ENCODE peak calls at places on chromosomes 4 and X, in eight cellular contexts. G, S, Q, A, K, C, W and T are unnamed samples. For H3K4me1, the result is how much of the 10 kb centered on the place peaks cover.

GRCh38 chrX:150693782-150694574 is 782 bp downstream of the MTMR1 start:
- DNase-seq in G (peak), S (peak), Q (peak), A (peak), K (peak), C (peak), W (peak), T (peak)

GRCh38 chrX:153378607-153379006 is 22.5 kb downstream of the PNMA6E start:
- DNase-seq in G (no peak), S (no peak), Q (no peak), A (no peak), K (no peak), C (no peak), W (no peak), T (no peak)

GRCh38 chr4:168221298-168221697 is 97.3 kb downstream of the DDX60 start:
- DNase-seq in G (no peak), S (no peak), Q (no peak), A (no peak), K (no peak), C (no peak), W (no peak), T (no peak)

GRCh38 chr4:81786770-81787169 is 315.1 kb upstream of the RASGEF1B start:
- DNase-seq in G (no peak), S (no peak), Q (no peak), A (no peak), K (no peak), C (no peak), W (no peak), T (no peak)

GRCh38 chr4:94856030-94856429 is 98.3 kb downstream of the BMPR1B start:
- DNase-seq in G (no peak), S (no peak), Q (no peak), A (no peak), K (no peak), C (no peak), W (no peak), T (no peak)

GRCh38 chrX:111100191-111100590 is 4.2 kb downstream of the PAK3 start:
- DNase-seq in G (no peak), S (peak), Q (no peak), A (peak), K (no peak), C (peak), W (no peak), T (no peak)

GRCh38 chr4:56668267-56668666 is 12.8 kb downstream of the HOPX start:
- DNase-seq in G (no peak), S (no peak), Q (no peak), A (no peak), K (no peak), C (no peak), W (no peak), T (no peak)

GRCh38 chr4:117479673-117480072 is 394.3 kb upstream of the TRAM1L1 start:
- DNase-seq in G (no peak), S (no peak), Q (no peak), A (no peak), K (no peak), C (no peak), W (no peak), T (no peak)

GRCh38 chrX:94178145-94178790 is 504.3 kb downstream of the FAM133A start:
- DNase-seq in G (no peak), S (no peak), Q (peak), A (no peak), K (no peak), C (no peak), W (no peak), T (no peak)

DNA sequence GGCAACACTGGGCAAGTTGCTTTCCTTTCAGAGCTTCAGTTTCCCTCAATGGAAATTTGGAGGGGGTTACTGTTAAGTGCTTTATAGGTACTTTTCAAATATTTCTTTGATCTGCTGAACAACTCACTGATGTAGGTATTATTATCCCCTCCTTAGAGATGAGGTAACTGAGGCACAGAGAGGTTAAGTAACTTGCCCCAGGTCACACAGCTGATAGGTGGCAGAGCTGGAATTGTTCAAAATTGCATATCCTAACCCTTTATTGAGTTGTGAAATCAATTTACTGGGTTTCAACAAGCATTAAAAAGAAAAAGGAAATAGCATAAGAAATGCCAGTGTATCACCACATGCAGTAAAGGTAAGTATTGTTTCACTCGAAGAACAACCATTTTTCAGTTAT is 6.6 kb downstream of the PPP1R3F start:
- DNase-seq in G (no peak), S (no peak), Q (no peak), A (no peak), K (no peak), C (no peak), W (no peak), T (no peak)
- H3K4me1 ChIP-seq in G (under half), S (under half), Q (under half), A (under half), K (under half), C (under half), W (under half), T (under half)

GRCh38 chr4:128600996-128601857 is 208.3 kb upstream of the JADE1 start:
- DNase-seq in G (peak), S (peak), Q (no peak), A (peak), K (peak), C (no peak), W (peak), T (peak)
- H3K4me1 ChIP-seq in G (under half), S (half or more), Q (under half), A (under half), K (under half), C (under half), W (under half), T (under half)

DNA sequence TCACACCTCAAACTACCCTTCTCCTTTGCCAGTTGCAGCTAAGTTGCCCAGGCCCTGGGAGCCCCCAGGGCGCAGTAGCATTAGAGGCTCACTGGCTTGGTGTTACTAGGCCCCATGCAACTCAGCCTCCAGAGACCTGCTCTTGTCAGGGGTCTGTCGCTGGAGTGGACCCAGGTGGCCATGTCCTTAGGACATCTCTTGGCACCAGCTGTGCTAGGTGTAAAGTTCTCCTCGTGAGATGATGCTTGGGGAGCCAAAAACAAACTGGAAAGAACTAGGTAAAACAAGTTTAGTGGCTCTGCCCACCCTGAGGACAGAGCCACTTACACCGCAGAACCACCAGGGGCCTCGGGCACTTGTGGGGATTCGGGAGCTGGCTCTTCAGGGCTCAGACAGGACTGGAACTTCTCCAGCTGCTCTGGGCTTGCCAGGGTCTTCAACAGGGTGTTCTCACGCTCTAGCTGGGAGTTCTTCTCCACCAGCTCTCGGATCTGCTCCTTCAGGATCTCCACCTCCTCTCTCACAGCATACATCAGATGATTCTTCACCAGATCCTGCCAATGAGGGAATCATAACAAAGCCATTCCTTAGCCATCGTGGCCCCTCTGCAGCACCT is 61.3 kb downstream of the TSC22D3 start:
- DNase-seq in G (peak), S (no peak), Q (no peak), A (peak), K (no peak), C (no peak), W (no peak), T (peak)
- H3K4me1 ChIP-seq in G (under half), S (half or more), Q (under half), A (under half), K (under half), C (under half), W (half or more), T (under half)

DNA sequence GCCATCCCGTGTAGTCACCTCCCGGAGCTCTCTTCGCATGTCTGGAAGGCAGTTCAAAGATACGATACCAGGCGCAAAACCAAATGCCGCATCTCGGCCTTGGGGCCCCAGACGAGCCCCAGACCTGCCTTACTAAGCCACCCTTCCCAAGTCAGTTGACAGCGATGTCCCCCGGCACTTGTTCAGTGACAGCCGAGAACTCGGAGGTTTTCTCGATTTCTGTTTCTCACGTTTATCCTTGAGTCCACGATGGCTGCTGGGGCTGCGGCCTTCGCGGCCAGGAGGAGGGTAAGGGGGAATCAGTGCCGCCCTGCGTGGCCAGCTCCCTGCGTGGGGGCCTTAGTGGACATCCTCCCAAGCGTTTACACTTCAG is 7.3 kb downstream of the MAEA start:
- DNase-seq in G (no peak), S (no peak), Q (no peak), A (peak), K (no peak), C (no peak), W (no peak), T (no peak)
- H3K4me1 ChIP-seq in G (under half), S (under half), Q (under half), A (under half), K (under half), C (under half), W (half or more), T (under half)

GRCh38 chr4:7817877-7818675 is 121.6 kb downstream of the AFAP1 start:
- DNase-seq in G (no peak), S (no peak), Q (no peak), A (no peak), K (no peak), C (no peak), W (peak), T (no peak)
- H3K4me1 ChIP-seq in G (under half), S (half or more), Q (under half), A (under half), K (under half), C (under half), W (half or more), T (under half)

GRCh38 chr4:1328267-1329155 is 18.5 kb upstream of the UVSSA start:
- DNase-seq in G (no peak), S (no peak), Q (no peak), A (peak), K (no peak), C (no peak), W (no peak), T (no peak)
- H3K4me1 ChIP-seq in G (under half), S (under half), Q (under half), A (under half), K (under half), C (under half), W (under half), T (under half)

GRCh38 chrX:48937065-48937907 is 18.5 kb upstream of the PIM2 start:
- DNase-seq in G (no peak), S (no peak), Q (no peak), A (peak), K (no peak), C (no peak), W (peak), T (peak)
- H3K4me1 ChIP-seq in G (under half), S (under half), Q (under half), A (under half), K (under half), C (under half), W (under half), T (under half)

GRCh38 chr4:152464030-152464823 is 71.7 kb downstream of the FBXW7 start:
- DNase-seq in G (no peak), S (no peak), Q (no peak), A (no peak), K (no peak), C (no peak), W (no peak), T (no peak)
- H3K4me1 ChIP-seq in G (under half), S (under half), Q (under half), A (under half), K (under half), C (under half), W (under half), T (under half)